ENCODE peak calls at places on chromosomes 16 and 17, in ten cellular contexts. One of them, this sample, is unnamed.

GRCh38 chr17:36600936-36601302 is 464 bp upstream of the MRM1 start:
- DNase-seq in CD4-positive, alpha-beta memory T cell: no peak
- DNase-seq in heart right ventricle: no peak
- DNase-seq in GM23248: peak; percentile 56
- DNase-seq in stomach: no peak
- DNase-seq in right atrium auricular region: no peak
- DNase-seq in endodermal cell: no peak
- DNase-seq in SJSA1: no peak
- DNase-seq in uterus: no peak
- DNase-seq in MM.1S: peak; percentile 15
- DNase-seq in this sample: no peak

GRCh38 chr17:28335959-28336871 is 654 bp downstream of the TNFAIP1 start:
- DNase-seq in CD4-positive, alpha-beta memory T cell: no peak
- DNase-seq in MM.1S: no peak
- DNase-seq in endodermal cell: peak; percentile 95
- DNase-seq in SJSA1: peak; percentile 79
- DNase-seq in heart right ventricle: no peak
- DNase-seq in right atrium auricular region: peak; percentile 89
- DNase-seq in uterus: peak; percentile 61
- DNase-seq in GM23248: peak; percentile 91
- DNase-seq in stomach: peak; percentile 68
- DNase-seq in this sample: no peak

GRCh38 chr17:39450051-39450450 is 1.0 kb downstream of the MED1 start:
- DNase-seq in CD4-positive, alpha-beta memory T cell: no peak
- DNase-seq in GM23248: peak; percentile 8
- DNase-seq in heart right ventricle: no peak
- DNase-seq in MM.1S: no peak
- DNase-seq in stomach: no peak
- DNase-seq in endodermal cell: no peak
- DNase-seq in uterus: no peak
- DNase-seq in right atrium auricular region: no peak
- DNase-seq in SJSA1: no peak
- DNase-seq in this sample: no peak

GRCh38 chr16:88696441-88696840 is 9.8 kb downstream of the RNF166 start:
- DNase-seq in GM23248: no peak
- DNase-seq in right atrium auricular region: no peak
- DNase-seq in stomach: no peak
- DNase-seq in heart right ventricle: no peak
- DNase-seq in SJSA1: no peak
- DNase-seq in MM.1S: no peak
- DNase-seq in CD4-positive, alpha-beta memory T cell: no peak
- DNase-seq in endodermal cell: no peak
- DNase-seq in uterus: no peak
- DNase-seq in this sample: no peak

GRCh38 chr17:40664582-40665333 is at the start of gene KRT222:
- DNase-seq in heart right ventricle: no peak
- DNase-seq in MM.1S: no peak
- DNase-seq in GM23248: no peak
- DNase-seq in uterus: no peak
- DNase-seq in right atrium auricular region: no peak
- DNase-seq in CD4-positive, alpha-beta memory T cell: no peak
- DNase-seq in stomach: no peak
- DNase-seq in endodermal cell: peak; percentile 66
- DNase-seq in SJSA1: no peak
- DNase-seq in this sample: no peak

GRCh38 chr16:69118994-69119393 is 13.4 kb downstream of the CHTF8 start:
- DNase-seq in GM23248: no peak
- DNase-seq in stomach: no peak
- DNase-seq in uterus: no peak
- DNase-seq in heart right ventricle: no peak
- DNase-seq in MM.1S: no peak
- DNase-seq in CD4-positive, alpha-beta memory T cell: no peak
- DNase-seq in right atrium auricular region: no peak
- DNase-seq in endodermal cell: no peak
- DNase-seq in SJSA1: no peak
- DNase-seq in this sample: no peak

GRCh38 chr17:38322156-38322779 is 21.5 kb downstream of the GPR179 start:
- DNase-seq in right atrium auricular region: peak; percentile 66
- DNase-seq in MM.1S: peak; percentile 41
- DNase-seq in uterus: peak; percentile 47
- DNase-seq in heart right ventricle: peak; percentile 61
- DNase-seq in endodermal cell: peak; percentile 93
- DNase-seq in SJSA1: peak; percentile 34
- DNase-seq in GM23248: peak; percentile 53
- DNase-seq in CD4-positive, alpha-beta memory T cell: peak; percentile 65
- DNase-seq in stomach: peak; percentile 69
- DNase-seq in this sample: no peak

GRCh38 chr17:48240122-48240521 is 132.6 kb downstream of the SNX11 start:
- DNase-seq in right atrium auricular region: no peak
- DNase-seq in MM.1S: no peak
- DNase-seq in stomach: no peak
- DNase-seq in heart right ventricle: no peak
- DNase-seq in uterus: no peak
- DNase-seq in GM23248: no peak
- DNase-seq in endodermal cell: no peak
- DNase-seq in CD4-positive, alpha-beta memory T cell: no peak
- DNase-seq in SJSA1: no peak
- DNase-seq in this sample: no peak

GRCh38 chr17:76385892-76386786 is 1.7 kb downstream of the SPHK1 start:
- DNase-seq in endodermal cell: peak; percentile 98
- DNase-seq in uterus: peak; percentile 69
- DNase-seq in stomach: peak; percentile 85
- DNase-seq in CD4-positive, alpha-beta memory T cell: peak; percentile 81
- DNase-seq in MM.1S: peak; percentile 86
- DNase-seq in right atrium auricular region: peak; percentile 87
- DNase-seq in GM23248: peak; percentile 92
- DNase-seq in SJSA1: peak; percentile 91
- DNase-seq in heart right ventricle: peak; percentile 83
- DNase-seq in this sample: peak; percentile 59

GRCh38 chr16:4487955-4488481 is 11.8 kb downstream of the HMOX2 start:
- DNase-seq in stomach: peak; percentile 42
- DNase-seq in endodermal cell: no peak
- DNase-seq in GM23248: peak; percentile 81
- DNase-seq in SJSA1: peak; percentile 33
- DNase-seq in uterus: no peak
- DNase-seq in CD4-positive, alpha-beta memory T cell: no peak
- DNase-seq in heart right ventricle: no peak
- DNase-seq in MM.1S: no peak
- DNase-seq in right atrium auricular region: no peak
- DNase-seq in this sample: no peak

GRCh38 chr16:79195948-79196347 is 404.6 kb downstream of the MAF start:
- DNase-seq in CD4-positive, alpha-beta memory T cell: no peak
- DNase-seq in heart right ventricle: no peak
- DNase-seq in uterus: no peak
- DNase-seq in stomach: no peak
- DNase-seq in GM23248: no peak
- DNase-seq in SJSA1: no peak
- DNase-seq in MM.1S: no peak
- DNase-seq in right atrium auricular region: no peak
- DNase-seq in endodermal cell: no peak
- DNase-seq in this sample: no peak

GRCh38 chr16:85490971-85491771 is 122.0 kb upstream of the GSE1 start:
- DNase-seq in right atrium auricular region: no peak
- DNase-seq in GM23248: no peak
- DNase-seq in heart right ventricle: no peak
- DNase-seq in CD4-positive, alpha-beta memory T cell: peak; percentile 33
- DNase-seq in uterus: no peak
- DNase-seq in MM.1S: peak; percentile 16
- DNase-seq in stomach: peak; percentile 48
- DNase-seq in SJSA1: no peak
- DNase-seq in endodermal cell: peak; percentile 88
- DNase-seq in this sample: no peak

GRCh38 chr17:49965522-49965905 is 3.5 kb upstream of the DLX4 start:
- DNase-seq in CD4-positive, alpha-beta memory T cell: no peak
- DNase-seq in SJSA1: no peak
- DNase-seq in right atrium auricular region: no peak
- DNase-seq in endodermal cell: peak; percentile 73
- DNase-seq in heart right ventricle: no peak
- DNase-seq in GM23248: no peak
- DNase-seq in uterus: no peak
- DNase-seq in stomach: no peak
- DNase-seq in MM.1S: no peak
- DNase-seq in this sample: no peak

GRCh38 chr17:77298811-77299210 is 158.0 kb downstream of the SEC14L1 start:
- DNase-seq in endodermal cell: peak; percentile 43
- DNase-seq in MM.1S: no peak
- DNase-seq in CD4-positive, alpha-beta memory T cell: no peak
- DNase-seq in SJSA1: no peak
- DNase-seq in right atrium auricular region: no peak
- DNase-seq in stomach: no peak
- DNase-seq in uterus: no peak
- DNase-seq in heart right ventricle: no peak
- DNase-seq in GM23248: no peak
- DNase-seq in this sample: no peak

GRCh38 chr17:50076591-50077235 is 18.4 kb upstream of the PDK2 start:
- DNase-seq in MM.1S: no peak
- DNase-seq in endodermal cell: peak; percentile 89
- DNase-seq in GM23248: no peak
- DNase-seq in heart right ventricle: no peak
- DNase-seq in uterus: no peak
- DNase-seq in CD4-positive, alpha-beta memory T cell: no peak
- DNase-seq in right atrium auricular region: no peak
- DNase-seq in SJSA1: no peak
- DNase-seq in stomach: no peak
- DNase-seq in this sample: no peak

DNA sequence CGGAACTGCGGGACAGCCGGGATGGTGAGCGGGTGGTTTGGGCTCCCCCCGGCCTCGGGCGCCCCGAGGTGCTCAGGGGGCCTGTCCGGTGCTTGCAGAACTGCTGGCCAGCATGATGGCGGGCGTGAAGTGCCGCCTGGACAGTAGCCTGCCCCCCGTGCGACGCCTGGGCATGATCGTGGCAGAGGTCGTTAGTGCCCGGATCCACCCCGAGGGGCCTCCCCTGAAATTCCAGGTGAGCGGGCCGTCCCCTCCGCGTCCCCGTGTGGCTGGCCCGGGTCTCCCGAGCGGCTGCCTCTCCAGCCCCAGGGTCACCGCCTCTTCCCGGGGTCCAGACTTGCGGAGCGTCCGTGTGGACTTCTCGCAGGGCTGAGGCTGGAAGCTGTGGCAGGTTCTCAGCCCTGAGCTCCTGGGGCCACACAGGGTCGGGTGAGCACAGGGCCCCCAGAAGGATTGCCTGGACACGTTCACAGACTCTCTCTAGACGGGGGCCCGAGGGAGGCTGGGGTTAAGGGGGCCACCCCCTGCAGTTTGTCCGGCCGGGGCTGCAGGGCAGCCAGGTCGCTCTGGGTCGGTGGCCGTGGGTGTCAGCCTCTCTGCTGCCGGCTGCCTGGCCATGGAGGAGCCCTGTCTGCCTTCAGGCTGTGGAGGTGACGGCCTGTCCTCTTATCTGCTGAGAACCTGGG is 7.4 kb downstream of the TELO2 start:
- DNase-seq in endodermal cell: no peak
- DNase-seq in stomach: no peak
- DNase-seq in uterus: no peak
- DNase-seq in MM.1S: no peak
- DNase-seq in GM23248: no peak
- DNase-seq in right atrium auricular region: no peak
- DNase-seq in SJSA1: no peak
- DNase-seq in CD4-positive, alpha-beta memory T cell: no peak
- DNase-seq in heart right ventricle: no peak
- DNase-seq in this sample: no peak
- H3K36me3 ChIP-seq in endodermal cell: peaks cover 34% of the 10 kb centered on the region
- H3K36me3 ChIP-seq in stomach: peaks cover 93% of the 10 kb centered on the region
- H3K36me3 ChIP-seq in uterus: no peaks in the 10 kb centered on the region
- H3K36me3 ChIP-seq in MM.1S: peaks cover 2% of the 10 kb centered on the region
- H3K36me3 ChIP-seq in GM23248: peaks cover 7% of the 10 kb centered on the region
- H3K36me3 ChIP-seq in right atrium auricular region: peaks cover 82% of the 10 kb centered on the region
- H3K36me3 ChIP-seq in SJSA1: peaks cover 79% of the 10 kb centered on the region
- H3K36me3 ChIP-seq in CD4-positive, alpha-beta memory T cell: no peaks in the 10 kb centered on the region
- H3K36me3 ChIP-seq in heart right ventricle: peaks cover 83% of the 10 kb centered on the region
- H3K36me3 ChIP-seq in this sample: peaks cover 83% of the 10 kb centered on the region

GRCh38 chr17:78403822-78404221 is 25.4 kb downstream of the PGS1 start:
- DNase-seq in uterus: no peak
- DNase-seq in heart right ventricle: peak; percentile 2
- DNase-seq in stomach: no peak
- DNase-seq in endodermal cell: no peak
- DNase-seq in SJSA1: no peak
- DNase-seq in right atrium auricular region: no peak
- DNase-seq in GM23248: no peak
- DNase-seq in CD4-positive, alpha-beta memory T cell: no peak
- DNase-seq in MM.1S: no peak
- DNase-seq in this sample: no peak
- H3K36me3 ChIP-seq in uterus: no peaks in the 10 kb centered on the region
- H3K36me3 ChIP-seq in heart right ventricle: peaks cover 100% of the 10 kb centered on the region
- H3K36me3 ChIP-seq in stomach: peaks cover 89% of the 10 kb centered on the region
- H3K36me3 ChIP-seq in endodermal cell: peaks cover 83% of the 10 kb centered on the region
- H3K36me3 ChIP-seq in SJSA1: peaks cover 95% of the 10 kb centered on the region
- H3K36me3 ChIP-seq in right atrium auricular region: peaks cover 59% of the 10 kb centered on the region
- H3K36me3 ChIP-seq in GM23248: peaks cover 12% of the 10 kb centered on the region
- H3K36me3 ChIP-seq in CD4-positive, alpha-beta memory T cell: peaks cover 57% of the 10 kb centered on the region
- H3K36me3 ChIP-seq in MM.1S: no peaks in the 10 kb centered on the region
- H3K36me3 ChIP-seq in this sample: peaks cover 60% of the 10 kb centered on the region

GRCh38 chr17:47172698-47173565 is 16.2 kb downstream of the CDC27 start:
- DNase-seq in uterus: no peak
- DNase-seq in right atrium auricular region: no peak
- DNase-seq in GM23248: peak; percentile 5
- DNase-seq in MM.1S: no peak
- DNase-seq in stomach: no peak
- DNase-seq in CD4-positive, alpha-beta memory T cell: no peak
- DNase-seq in heart right ventricle: no peak
- DNase-seq in SJSA1: no peak
- DNase-seq in endodermal cell: no peak
- DNase-seq in this sample: no peak
- H3K36me3 ChIP-seq in uterus: no peaks in the 10 kb centered on the region
- H3K36me3 ChIP-seq in right atrium auricular region: peaks cover 26% of the 10 kb centered on the region
- H3K36me3 ChIP-seq in GM23248: peaks cover 38% of the 10 kb centered on the region
- H3K36me3 ChIP-seq in MM.1S: peaks cover 6% of the 10 kb centered on the region
- H3K36me3 ChIP-seq in stomach: peaks cover 61% of the 10 kb centered on the region
- H3K36me3 ChIP-seq in CD4-positive, alpha-beta memory T cell: peaks cover 12% of the 10 kb centered on the region
- H3K36me3 ChIP-seq in heart right ventricle: peaks cover 95% of the 10 kb centered on the region
- H3K36me3 ChIP-seq in SJSA1: peaks cover 95% of the 10 kb centered on the region
- H3K36me3 ChIP-seq in endodermal cell: peaks cover 90% of the 10 kb centered on the region
- H3K36me3 ChIP-seq in this sample: no peaks in the 10 kb centered on the region

GRCh38 chr17:15981208-15981607 is 18.3 kb downstream of the ZSWIM7 start:
- DNase-seq in MM.1S: no peak
- DNase-seq in uterus: no peak
- DNase-seq in heart right ventricle: no peak
- DNase-seq in CD4-positive, alpha-beta memory T cell: no peak
- DNase-seq in GM23248: no peak
- DNase-seq in endodermal cell: no peak
- DNase-seq in stomach: no peak
- DNase-seq in right atrium auricular region: no peak
- DNase-seq in SJSA1: no peak
- DNase-seq in this sample: no peak

GRCh38 chr17:15977894-15978293 is 21.6 kb downstream of the ZSWIM7 start:
- DNase-seq in endodermal cell: no peak
- DNase-seq in right atrium auricular region: no peak
- DNase-seq in SJSA1: no peak
- DNase-seq in GM23248: no peak
- DNase-seq in CD4-positive, alpha-beta memory T cell: no peak
- DNase-seq in uterus: no peak
- DNase-seq in MM.1S: no peak
- DNase-seq in heart right ventricle: no peak
- DNase-seq in stomach: no peak
- DNase-seq in this sample: no peak

GRCh38 chr17:15978606-15979005 is 20.9 kb downstream of the ZSWIM7 start:
- DNase-seq in uterus: no peak
- DNase-seq in MM.1S: no peak
- DNase-seq in stomach: no peak
- DNase-seq in heart right ventricle: no peak
- DNase-seq in CD4-positive, alpha-beta memory T cell: no peak
- DNase-seq in endodermal cell: no peak
- DNase-seq in SJSA1: no peak
- DNase-seq in right atrium auricular region: no peak
- DNase-seq in GM23248: no peak
- DNase-seq in this sample: no peak

GRCh38 chr17:15981646-15982580 is 17.6 kb downstream of the ZSWIM7 start:
- DNase-seq in GM23248: peak; percentile 53
- DNase-seq in right atrium auricular region: no peak
- DNase-seq in stomach: no peak
- DNase-seq in heart right ventricle: no peak
- DNase-seq in MM.1S: no peak
- DNase-seq in SJSA1: no peak
- DNase-seq in CD4-positive, alpha-beta memory T cell: no peak
- DNase-seq in endodermal cell: no peak
- DNase-seq in uterus: no peak
- DNase-seq in this sample: no peak
- H3K36me3 ChIP-seq in GM23248: peaks cover 17% of the 10 kb centered on the region
- H3K36me3 ChIP-seq in right atrium auricular region: peaks cover 46% of the 10 kb centered on the region
- H3K36me3 ChIP-seq in stomach: peaks cover 90% of the 10 kb centered on the region
- H3K36me3 ChIP-seq in heart right ventricle: peaks cover 86% of the 10 kb centered on the region
- H3K36me3 ChIP-seq in MM.1S: no peaks in the 10 kb centered on the region
- H3K36me3 ChIP-seq in SJSA1: peaks cover 63% of the 10 kb centered on the region
- H3K36me3 ChIP-seq in CD4-positive, alpha-beta memory T cell: peaks cover 24% of the 10 kb centered on the region
- H3K36me3 ChIP-seq in endodermal cell: peaks cover 79% of the 10 kb centered on the region
- H3K36me3 ChIP-seq in uterus: no peaks in the 10 kb centered on the region
- H3K36me3 ChIP-seq in this sample: peaks cover 75% of the 10 kb centered on the region

This sample was measured in gastrocnemius medialis.